ENCODE peak calls at places on chromosomes 5 and 9, in seven cellular contexts. One of them, this sample, is unnamed.

GRCh38 chr5:34913072-34913471 is 2.2 kb downstream of the RAD1 start:
- DNase-seq in epithelial cell of esophagus: no peak
- DNase-seq in foreskin fibroblast: no peak
- DNase-seq in epithelial cell of proximal tubule: no peak
- DNase-seq in islet precursor cell: no peak
- DNase-seq in Caki2: no peak
- DNase-seq in activated T-cell treated with anti-CD3 and anti-CD28 coated beads for 1 hour: no peak
- DNase-seq in this sample: no peak

GRCh38 chr5:86376214-86376613 is 241.5 kb upstream of the COX7C start:
- DNase-seq in epithelial cell of esophagus: no peak
- DNase-seq in foreskin fibroblast: no peak
- DNase-seq in epithelial cell of proximal tubule: no peak
- DNase-seq in islet precursor cell: no peak
- DNase-seq in Caki2: no peak
- DNase-seq in activated T-cell treated with anti-CD3 and anti-CD28 coated beads for 1 hour: no peak
- DNase-seq in this sample: no peak

GRCh38 chr5:143431789-143432188 is 28.3 kb upstream of the NR3C1 start:
- DNase-seq in epithelial cell of esophagus: no peak
- DNase-seq in foreskin fibroblast: no peak
- DNase-seq in epithelial cell of proximal tubule: no peak
- DNase-seq in islet precursor cell: no peak
- DNase-seq in Caki2: no peak
- DNase-seq in activated T-cell treated with anti-CD3 and anti-CD28 coated beads for 1 hour: no peak
- DNase-seq in this sample: no peak

GRCh38 chr5:158838788-158839187 is 260.9 kb downstream of the EBF1 start:
- DNase-seq in epithelial cell of esophagus: no peak
- DNase-seq in foreskin fibroblast: no peak
- DNase-seq in epithelial cell of proximal tubule: no peak
- DNase-seq in islet precursor cell: no peak
- DNase-seq in Caki2: no peak
- DNase-seq in activated T-cell treated with anti-CD3 and anti-CD28 coated beads for 1 hour: no peak
- DNase-seq in this sample: no peak

GRCh38 chr5:152529456-152529855 is 124.4 kb upstream of the NMUR2 start:
- DNase-seq in epithelial cell of esophagus: no peak
- DNase-seq in foreskin fibroblast: no peak
- DNase-seq in epithelial cell of proximal tubule: no peak
- DNase-seq in islet precursor cell: peak
- DNase-seq in Caki2: no peak
- DNase-seq in activated T-cell treated with anti-CD3 and anti-CD28 coated beads for 1 hour: no peak
- DNase-seq in this sample: no peak

GRCh38 chr9:129988607-129989361 is 54.2 kb downstream of the FNBP1 start:
- DNase-seq in epithelial cell of esophagus: no peak
- DNase-seq in foreskin fibroblast: no peak
- DNase-seq in epithelial cell of proximal tubule: no peak
- DNase-seq in islet precursor cell: no peak
- DNase-seq in Caki2: peak
- DNase-seq in activated T-cell treated with anti-CD3 and anti-CD28 coated beads for 1 hour: no peak
- DNase-seq in this sample: no peak

GRCh38 chr9:20811872-20812271 is 127.8 kb downstream of the FOCAD start:
- DNase-seq in epithelial cell of esophagus: peak
- DNase-seq in foreskin fibroblast: peak
- DNase-seq in epithelial cell of proximal tubule: no peak
- DNase-seq in islet precursor cell: no peak
- DNase-seq in Caki2: no peak
- DNase-seq in activated T-cell treated with anti-CD3 and anti-CD28 coated beads for 1 hour: no peak
- DNase-seq in this sample: no peak

GRCh38 chr5:172533399-172534228 is 79.3 kb upstream of the SH3PXD2B start:
- DNase-seq in epithelial cell of esophagus: peak
- DNase-seq in foreskin fibroblast: peak
- DNase-seq in epithelial cell of proximal tubule: no peak
- DNase-seq in islet precursor cell: no peak
- DNase-seq in Caki2: no peak
- DNase-seq in activated T-cell treated with anti-CD3 and anti-CD28 coated beads for 1 hour: no peak
- DNase-seq in this sample: no peak

GRCh38 chr5:173242675-173243085 is 7.7 kb upstream of the NKX2-5 start:
- DNase-seq in epithelial cell of esophagus: no peak
- DNase-seq in foreskin fibroblast: no peak
- DNase-seq in epithelial cell of proximal tubule: no peak
- DNase-seq in islet precursor cell: no peak
- DNase-seq in Caki2: no peak
- DNase-seq in activated T-cell treated with anti-CD3 and anti-CD28 coated beads for 1 hour: no peak
- DNase-seq in this sample: no peak

GRCh38 chr9:78932849-78933627 is 636.1 kb downstream of the PSAT1 start:
- DNase-seq in epithelial cell of esophagus: peak
- DNase-seq in foreskin fibroblast: peak
- DNase-seq in epithelial cell of proximal tubule: peak
- DNase-seq in islet precursor cell: no peak
- DNase-seq in Caki2: peak
- DNase-seq in activated T-cell treated with anti-CD3 and anti-CD28 coated beads for 1 hour: no peak
- DNase-seq in this sample: no peak

GRCh38 chr9:114033397-114034103 is 44.5 kb downstream of the AMBP start:
- DNase-seq in epithelial cell of esophagus: peak
- DNase-seq in foreskin fibroblast: peak
- DNase-seq in epithelial cell of proximal tubule: no peak
- DNase-seq in islet precursor cell: peak
- DNase-seq in Caki2: no peak
- DNase-seq in activated T-cell treated with anti-CD3 and anti-CD28 coated beads for 1 hour: no peak
- DNase-seq in this sample: no peak

GRCh38 chr9:121499177-121499426 is 542 bp downstream of the GGTA1 start:
- DNase-seq in epithelial cell of esophagus: no peak
- DNase-seq in foreskin fibroblast: no peak
- DNase-seq in epithelial cell of proximal tubule: no peak
- DNase-seq in islet precursor cell: no peak
- DNase-seq in Caki2: no peak
- DNase-seq in activated T-cell treated with anti-CD3 and anti-CD28 coated beads for 1 hour: no peak
- DNase-seq in this sample: no peak

GRCh38 chr9:128731691-128732090 is 7.8 kb upstream of the ZDHHC12 start:
- DNase-seq in epithelial cell of esophagus: no peak
- DNase-seq in foreskin fibroblast: no peak
- DNase-seq in epithelial cell of proximal tubule: no peak
- DNase-seq in islet precursor cell: peak
- DNase-seq in Caki2: no peak
- DNase-seq in activated T-cell treated with anti-CD3 and anti-CD28 coated beads for 1 hour: no peak
- DNase-seq in this sample: no peak

GRCh38 chr5:91126448-91126847 is 256.7 kb downstream of the ARRDC3 start:
- DNase-seq in epithelial cell of esophagus: no peak
- DNase-seq in foreskin fibroblast: peak
- DNase-seq in epithelial cell of proximal tubule: no peak
- DNase-seq in islet precursor cell: no peak
- DNase-seq in Caki2: no peak
- DNase-seq in activated T-cell treated with anti-CD3 and anti-CD28 coated beads for 1 hour: no peak
- DNase-seq in this sample: no peak

GRCh38 chr9:92292338-92293074 is 991 bp downstream of the IARS1 start:
- DNase-seq in epithelial cell of esophagus: peak
- DNase-seq in foreskin fibroblast: peak
- DNase-seq in epithelial cell of proximal tubule: no peak
- DNase-seq in islet precursor cell: peak
- DNase-seq in Caki2: no peak
- DNase-seq in activated T-cell treated with anti-CD3 and anti-CD28 coated beads for 1 hour: no peak
- DNase-seq in this sample: no peak

GRCh38 chr9:133887540-133888047 is 104.5 kb downstream of the VAV2 start:
- DNase-seq in epithelial cell of esophagus: no peak
- DNase-seq in foreskin fibroblast: no peak
- DNase-seq in epithelial cell of proximal tubule: no peak
- DNase-seq in islet precursor cell: no peak
- DNase-seq in Caki2: no peak
- DNase-seq in activated T-cell treated with anti-CD3 and anti-CD28 coated beads for 1 hour: no peak
- DNase-seq in this sample: no peak

GRCh38 chr9:127927457-127928231 is 2.9 kb downstream of the PIP5KL1 start:
- DNase-seq in epithelial cell of esophagus: peak
- DNase-seq in foreskin fibroblast: no peak
- DNase-seq in epithelial cell of proximal tubule: no peak
- DNase-seq in islet precursor cell: peak
- DNase-seq in Caki2: no peak
- DNase-seq in activated T-cell treated with anti-CD3 and anti-CD28 coated beads for 1 hour: peak
- DNase-seq in this sample: peak